ENCODE peak calls at places on chromosomes 11 and 22, in five cellular contexts. One of them, this sample, is unnamed.

GRCh38 chr11:118791961-118792578 is 1.1 kb upstream of the DDX6 start:
- DNase-seq in IMR-90: no peak
- DNase-seq in activated CD4-positive, CD25-positive, alpha-beta regulatory T cell: no peak
- DNase-seq in naive thymus-derived CD4-positive, alpha-beta T cell: peak
- DNase-seq in NCI-H1092 treated with DMSO at 0.1 percent for 48 hours: no peak
- DNase-seq in this sample: no peak

GRCh38 chr11:125262825-125263218 is 98.3 kb downstream of the PKNOX2 start:
- DNase-seq in NCI-H1092 treated with DMSO at 0.1 percent for 48 hours: peak
- DNase-seq in activated CD4-positive, CD25-positive, alpha-beta regulatory T cell: no peak
- DNase-seq in naive thymus-derived CD4-positive, alpha-beta T cell: no peak
- DNase-seq in IMR-90: peak
- DNase-seq in this sample: no peak

GRCh38 chr11:63212742-63213141 is 30.7 kb downstream of the SLC22A25 start:
- DNase-seq in NCI-H1092 treated with DMSO at 0.1 percent for 48 hours: peak
- DNase-seq in naive thymus-derived CD4-positive, alpha-beta T cell: no peak
- DNase-seq in IMR-90: no peak
- DNase-seq in activated CD4-positive, CD25-positive, alpha-beta regulatory T cell: no peak
- DNase-seq in this sample: peak

GRCh38 chr11:102280237-102280833 is 36.9 kb upstream of the BIRC3 start:
- DNase-seq in activated CD4-positive, CD25-positive, alpha-beta regulatory T cell: no peak
- DNase-seq in IMR-90: no peak
- DNase-seq in naive thymus-derived CD4-positive, alpha-beta T cell: no peak
- DNase-seq in NCI-H1092 treated with DMSO at 0.1 percent for 48 hours: no peak
- DNase-seq in this sample: no peak

GRCh38 chr11:81869337-81870065 is 864.2 kb downstream of the FAM181B start:
- DNase-seq in activated CD4-positive, CD25-positive, alpha-beta regulatory T cell: peak
- DNase-seq in NCI-H1092 treated with DMSO at 0.1 percent for 48 hours: no peak
- DNase-seq in naive thymus-derived CD4-positive, alpha-beta T cell: peak
- DNase-seq in IMR-90: no peak
- DNase-seq in this sample: no peak

GRCh38 chr11:67356867-67357561 is 3.7 kb upstream of the POLD4 start:
- DNase-seq in NCI-H1092 treated with DMSO at 0.1 percent for 48 hours: peak
- DNase-seq in IMR-90: peak
- DNase-seq in activated CD4-positive, CD25-positive, alpha-beta regulatory T cell: peak
- DNase-seq in naive thymus-derived CD4-positive, alpha-beta T cell: peak
- DNase-seq in this sample: peak

GRCh38 chr22:31585161-31585859 is 76.7 kb downstream of the PISD start:
- DNase-seq in naive thymus-derived CD4-positive, alpha-beta T cell: peak
- DNase-seq in activated CD4-positive, CD25-positive, alpha-beta regulatory T cell: no peak
- DNase-seq in IMR-90: peak
- DNase-seq in NCI-H1092 treated with DMSO at 0.1 percent for 48 hours: no peak
- DNase-seq in this sample: peak

GRCh38 chr11:64276653-64277431 is 7.6 kb downstream of the BAD start:
- DNase-seq in NCI-H1092 treated with DMSO at 0.1 percent for 48 hours: no peak
- DNase-seq in activated CD4-positive, CD25-positive, alpha-beta regulatory T cell: no peak
- DNase-seq in IMR-90: no peak
- DNase-seq in naive thymus-derived CD4-positive, alpha-beta T cell: no peak
- DNase-seq in this sample: no peak

GRCh38 chr22:32352681-32353080 is 5.0 kb upstream of the RFPL3 start:
- DNase-seq in naive thymus-derived CD4-positive, alpha-beta T cell: no peak
- DNase-seq in IMR-90: no peak
- DNase-seq in activated CD4-positive, CD25-positive, alpha-beta regulatory T cell: no peak
- DNase-seq in NCI-H1092 treated with DMSO at 0.1 percent for 48 hours: no peak
- DNase-seq in this sample: no peak

GRCh38 chr11:61698173-61698965 is 18.2 kb downstream of the DAGLA start:
- DNase-seq in IMR-90: no peak
- DNase-seq in naive thymus-derived CD4-positive, alpha-beta T cell: no peak
- DNase-seq in NCI-H1092 treated with DMSO at 0.1 percent for 48 hours: no peak
- DNase-seq in activated CD4-positive, CD25-positive, alpha-beta regulatory T cell: no peak
- DNase-seq in this sample: no peak

GRCh38 chr22:39724390-39724789 is 153.8 kb downstream of the CACNA1I start:
- DNase-seq in naive thymus-derived CD4-positive, alpha-beta T cell: no peak
- DNase-seq in activated CD4-positive, CD25-positive, alpha-beta regulatory T cell: no peak
- DNase-seq in IMR-90: no peak
- DNase-seq in NCI-H1092 treated with DMSO at 0.1 percent for 48 hours: no peak
- DNase-seq in this sample: no peak

GRCh38 chr11:125123947-125124633 is 12.7 kb upstream of the TMEM218 start:
- DNase-seq in NCI-H1092 treated with DMSO at 0.1 percent for 48 hours: peak
- DNase-seq in IMR-90: peak
- DNase-seq in naive thymus-derived CD4-positive, alpha-beta T cell: no peak
- DNase-seq in activated CD4-positive, CD25-positive, alpha-beta regulatory T cell: no peak
- DNase-seq in this sample: peak

GRCh38 chr11:126647735-126648134 is 292.2 kb downstream of the ST3GAL4 start:
- DNase-seq in activated CD4-positive, CD25-positive, alpha-beta regulatory T cell: no peak
- DNase-seq in IMR-90: peak
- DNase-seq in naive thymus-derived CD4-positive, alpha-beta T cell: no peak
- DNase-seq in NCI-H1092 treated with DMSO at 0.1 percent for 48 hours: no peak
- DNase-seq in this sample: peak

GRCh38 chr22:49961601-49962011 is 1.0 kb downstream of the PIM3 start:
- DNase-seq in activated CD4-positive, CD25-positive, alpha-beta regulatory T cell: no peak
- DNase-seq in naive thymus-derived CD4-positive, alpha-beta T cell: no peak
- DNase-seq in IMR-90: no peak
- DNase-seq in NCI-H1092 treated with DMSO at 0.1 percent for 48 hours: no peak
- DNase-seq in this sample: no peak

GRCh38 chr11:119832536-119832935 is 103.5 kb upstream of the NECTIN1 start:
- DNase-seq in NCI-H1092 treated with DMSO at 0.1 percent for 48 hours: peak
- DNase-seq in activated CD4-positive, CD25-positive, alpha-beta regulatory T cell: no peak
- DNase-seq in naive thymus-derived CD4-positive, alpha-beta T cell: no peak
- DNase-seq in IMR-90: peak
- DNase-seq in this sample: no peak

GRCh38 chr11:63763506-63764200 is 4.9 kb downstream of the ZFTA start:
- DNase-seq in IMR-90: no peak
- DNase-seq in naive thymus-derived CD4-positive, alpha-beta T cell: no peak
- DNase-seq in NCI-H1092 treated with DMSO at 0.1 percent for 48 hours: no peak
- DNase-seq in activated CD4-positive, CD25-positive, alpha-beta regulatory T cell: no peak
- DNase-seq in this sample: no peak

GRCh38 chr22:28424427-28425080 is 255.1 kb downstream of the TTC28 start:
- DNase-seq in IMR-90: peak
- DNase-seq in naive thymus-derived CD4-positive, alpha-beta T cell: no peak
- DNase-seq in activated CD4-positive, CD25-positive, alpha-beta regulatory T cell: no peak
- DNase-seq in NCI-H1092 treated with DMSO at 0.1 percent for 48 hours: peak
- DNase-seq in this sample: peak

GRCh38 chr11:11279956-11280689 is 72.9 kb downstream of the CSNK2A3 start:
- DNase-seq in IMR-90: peak
- DNase-seq in naive thymus-derived CD4-positive, alpha-beta T cell: no peak
- DNase-seq in NCI-H1092 treated with DMSO at 0.1 percent for 48 hours: peak
- DNase-seq in activated CD4-positive, CD25-positive, alpha-beta regulatory T cell: no peak
- DNase-seq in this sample: no peak

GRCh38 chr11:49208006-49208721 is at the start of gene FOLH1:
- DNase-seq in NCI-H1092 treated with DMSO at 0.1 percent for 48 hours: no peak
- DNase-seq in activated CD4-positive, CD25-positive, alpha-beta regulatory T cell: no peak
- DNase-seq in IMR-90: no peak
- DNase-seq in naive thymus-derived CD4-positive, alpha-beta T cell: no peak
- DNase-seq in this sample: no peak

GRCh38 chr11:44574620-44575287 is 9.3 kb downstream of the CD82 start:
- DNase-seq in naive thymus-derived CD4-positive, alpha-beta T cell: peak
- DNase-seq in IMR-90: peak
- DNase-seq in NCI-H1092 treated with DMSO at 0.1 percent for 48 hours: no peak
- DNase-seq in activated CD4-positive, CD25-positive, alpha-beta regulatory T cell: no peak
- DNase-seq in this sample: peak

GRCh38 chr11:17906436-17906835 is 106.4 kb downstream of the SERGEF start:
- DNase-seq in activated CD4-positive, CD25-positive, alpha-beta regulatory T cell: no peak
- DNase-seq in naive thymus-derived CD4-positive, alpha-beta T cell: no peak
- DNase-seq in IMR-90: no peak
- DNase-seq in NCI-H1092 treated with DMSO at 0.1 percent for 48 hours: peak
- DNase-seq in this sample: no peak

GRCh38 chr11:7020183-7020917 is at the start of the genes NLRP14 and ZNF214:
- DNase-seq in IMR-90: peak
- DNase-seq in activated CD4-positive, CD25-positive, alpha-beta regulatory T cell: no peak
- DNase-seq in NCI-H1092 treated with DMSO at 0.1 percent for 48 hours: no peak
- DNase-seq in naive thymus-derived CD4-positive, alpha-beta T cell: no peak
- DNase-seq in this sample: peak

GRCh38 chr11:7687386-7687785 is 14.1 kb upstream of the CYB5R2 start:
- DNase-seq in IMR-90: no peak
- DNase-seq in activated CD4-positive, CD25-positive, alpha-beta regulatory T cell: no peak
- DNase-seq in NCI-H1092 treated with DMSO at 0.1 percent for 48 hours: no peak
- DNase-seq in naive thymus-derived CD4-positive, alpha-beta T cell: no peak
- DNase-seq in this sample: no peak

GRCh38 chr11:1168721-1169161 is 11.0 kb downstream of the MUC5AC start:
- DNase-seq in NCI-H1092 treated with DMSO at 0.1 percent for 48 hours: no peak
- DNase-seq in IMR-90: no peak
- DNase-seq in activated CD4-positive, CD25-positive, alpha-beta regulatory T cell: no peak
- DNase-seq in naive thymus-derived CD4-positive, alpha-beta T cell: no peak
- DNase-seq in this sample: no peak

GRCh38 chr22:39463931-39464390 is 7.1 kb downstream of the MGAT3 start:
- DNase-seq in NCI-H1092 treated with DMSO at 0.1 percent for 48 hours: no peak
- DNase-seq in activated CD4-positive, CD25-positive, alpha-beta regulatory T cell: no peak
- DNase-seq in IMR-90: no peak
- DNase-seq in naive thymus-derived CD4-positive, alpha-beta T cell: no peak
- DNase-seq in this sample: no peak

GRCh38 chr11:126194121-126194543 is 17.3 kb downstream of the RPUSD4 start:
- DNase-seq in activated CD4-positive, CD25-positive, alpha-beta regulatory T cell: no peak
- DNase-seq in NCI-H1092 treated with DMSO at 0.1 percent for 48 hours: peak
- DNase-seq in IMR-90: peak
- DNase-seq in naive thymus-derived CD4-positive, alpha-beta T cell: no peak
- DNase-seq in this sample: peak

GRCh38 chr22:35064664-35065063 is 1.3 kb upstream of the ISX start:
- DNase-seq in IMR-90: no peak
- DNase-seq in NCI-H1092 treated with DMSO at 0.1 percent for 48 hours: no peak
- DNase-seq in naive thymus-derived CD4-positive, alpha-beta T cell: no peak
- DNase-seq in activated CD4-positive, CD25-positive, alpha-beta regulatory T cell: no peak
- DNase-seq in this sample: no peak

GRCh38 chr22:44391481-44392445 is 79.0 kb upstream of the SHISAL1 start:
- DNase-seq in naive thymus-derived CD4-positive, alpha-beta T cell: no peak
- DNase-seq in IMR-90: no peak
- DNase-seq in activated CD4-positive, CD25-positive, alpha-beta regulatory T cell: no peak
- DNase-seq in NCI-H1092 treated with DMSO at 0.1 percent for 48 hours: no peak
- DNase-seq in this sample: no peak

GRCh38 chr11:96424693-96425092 is 34.9 kb downstream of the JRKL start:
- DNase-seq in IMR-90: peak
- DNase-seq in activated CD4-positive, CD25-positive, alpha-beta regulatory T cell: no peak
- DNase-seq in NCI-H1092 treated with DMSO at 0.1 percent for 48 hours: no peak
- DNase-seq in naive thymus-derived CD4-positive, alpha-beta T cell: no peak
- DNase-seq in this sample: peak

GRCh38 chr22:26667140-26667539 is 9.8 kb downstream of the MIAT start:
- DNase-seq in NCI-H1092 treated with DMSO at 0.1 percent for 48 hours: no peak
- DNase-seq in activated CD4-positive, CD25-positive, alpha-beta regulatory T cell: no peak
- DNase-seq in naive thymus-derived CD4-positive, alpha-beta T cell: no peak
- DNase-seq in IMR-90: no peak
- DNase-seq in this sample: no peak

GRCh38 chr22:49967333-49968241 is 7.0 kb downstream of the PIM3 start:
- DNase-seq in activated CD4-positive, CD25-positive, alpha-beta regulatory T cell: no peak
- DNase-seq in naive thymus-derived CD4-positive, alpha-beta T cell: peak
- DNase-seq in IMR-90: no peak
- DNase-seq in NCI-H1092 treated with DMSO at 0.1 percent for 48 hours: no peak
- DNase-seq in this sample: peak

GRCh38 chr11:118157186-118157895 is 4.7 kb upstream of the SCN4B start:
- DNase-seq in naive thymus-derived CD4-positive, alpha-beta T cell: no peak
- DNase-seq in NCI-H1092 treated with DMSO at 0.1 percent for 48 hours: no peak
- DNase-seq in IMR-90: no peak
- DNase-seq in activated CD4-positive, CD25-positive, alpha-beta regulatory T cell: no peak
- DNase-seq in this sample: no peak

GRCh38 chr11:78825531-78825930 is 250.9 kb upstream of the NARS2 start:
- DNase-seq in NCI-H1092 treated with DMSO at 0.1 percent for 48 hours: no peak
- DNase-seq in naive thymus-derived CD4-positive, alpha-beta T cell: no peak
- DNase-seq in activated CD4-positive, CD25-positive, alpha-beta regulatory T cell: no peak
- DNase-seq in IMR-90: peak
- DNase-seq in this sample: no peak

GRCh38 chr22:27644566-27644965 is 157.0 kb downstream of the MN1 start:
- DNase-seq in NCI-H1092 treated with DMSO at 0.1 percent for 48 hours: no peak
- DNase-seq in activated CD4-positive, CD25-positive, alpha-beta regulatory T cell: no peak
- DNase-seq in naive thymus-derived CD4-positive, alpha-beta T cell: no peak
- DNase-seq in IMR-90: no peak
- DNase-seq in this sample: no peak

This sample was measured in HFFc6.